ENCODE peak calls at places on chromosomes 16 and 17, in four cellular contexts. S is body of pancreas, V is HCT116, G is mucosa of descending colon. N is an unnamed sample.

GRCh38 chr17:64778367-64779290 is 116.5 kb upstream of the SMURF2 start:
- DNase-seq in S (peak), V (no peak), G (peak), N (no peak)

GRCh38 chr16:83704656-83705055 is 103.1 kb upstream of the HSBP1 start:
- DNase-seq in S (no peak), V (no peak), G (no peak), N (no peak)

GRCh38 chr16:72649254-72649944 is 398.5 kb downstream of the ZFHX3 start:
- DNase-seq in S (no peak), V (no peak), G (no peak), N (no peak)

GRCh38 chr16:79509221-79509631 is 91.3 kb downstream of the MAF start:
- DNase-seq in S (peak), V (no peak), G (peak), N (no peak)

GRCh38 chr17:72151565-72152391 is 31.0 kb downstream of the SOX9 start:
- DNase-seq in S (peak), V (peak), G (peak), N (no peak)

GRCh38 chr16:63422633-63423032 is 1386.4 kb upstream of the CDH8 start:
- DNase-seq in S (no peak), V (no peak), G (no peak), N (no peak)

GRCh38 chr16:53629607-53630312 is 73.9 kb downstream of the RPGRIP1L start:
- DNase-seq in S (peak), V (no peak), G (peak), N (no peak)

GRCh38 chr17:81631482-81631881 is 5.4 kb downstream of the NPLOC4 start:
- DNase-seq in S (no peak), V (no peak), G (no peak), N (no peak)

GRCh38 chr17:7207120-7208001 is 12.3 kb downstream of the DLG4 start:
- DNase-seq in S (no peak), V (no peak), G (no peak), N (no peak)

GRCh38 chr16:65521685-65522338 is 399.9 kb upstream of the CDH11 start:
- DNase-seq in S (no peak), V (no peak), G (no peak), N (no peak)

GRCh38 chr16:23452221-23452571 is 793 bp downstream of the COG7 start:
- DNase-seq in S (no peak), V (no peak), G (no peak), N (no peak)

GRCh38 chr17:3603119-3603869 is 5.9 kb downstream of the TRPV1 start:
- DNase-seq in S (no peak), V (no peak), G (no peak), N (no peak)

GRCh38 chr17:28053044-28053670 is 10.7 kb downstream of the NLK start:
- DNase-seq in S (no peak), V (no peak), G (no peak), N (no peak)

GRCh38 chr16:13913374-13914292 is 6.3 kb upstream of the ERCC4 start:
- DNase-seq in S (no peak), V (no peak), G (peak), N (no peak)

GRCh38 chr16:23781176-23781575 is 26.4 kb downstream of the CHP2 start:
- DNase-seq in S (no peak), V (no peak), G (no peak), N (no peak)

GRCh38 chr16:24748242-24748641 is 18.8 kb downstream of the TNRC6A start:
- DNase-seq in S (peak), V (no peak), G (no peak), N (no peak)

GRCh38 chr16:69396187-69397061 is 10.6 kb upstream of the TERF2 start:
- DNase-seq in S (peak), V (peak), G (peak), N (peak)

DNA sequence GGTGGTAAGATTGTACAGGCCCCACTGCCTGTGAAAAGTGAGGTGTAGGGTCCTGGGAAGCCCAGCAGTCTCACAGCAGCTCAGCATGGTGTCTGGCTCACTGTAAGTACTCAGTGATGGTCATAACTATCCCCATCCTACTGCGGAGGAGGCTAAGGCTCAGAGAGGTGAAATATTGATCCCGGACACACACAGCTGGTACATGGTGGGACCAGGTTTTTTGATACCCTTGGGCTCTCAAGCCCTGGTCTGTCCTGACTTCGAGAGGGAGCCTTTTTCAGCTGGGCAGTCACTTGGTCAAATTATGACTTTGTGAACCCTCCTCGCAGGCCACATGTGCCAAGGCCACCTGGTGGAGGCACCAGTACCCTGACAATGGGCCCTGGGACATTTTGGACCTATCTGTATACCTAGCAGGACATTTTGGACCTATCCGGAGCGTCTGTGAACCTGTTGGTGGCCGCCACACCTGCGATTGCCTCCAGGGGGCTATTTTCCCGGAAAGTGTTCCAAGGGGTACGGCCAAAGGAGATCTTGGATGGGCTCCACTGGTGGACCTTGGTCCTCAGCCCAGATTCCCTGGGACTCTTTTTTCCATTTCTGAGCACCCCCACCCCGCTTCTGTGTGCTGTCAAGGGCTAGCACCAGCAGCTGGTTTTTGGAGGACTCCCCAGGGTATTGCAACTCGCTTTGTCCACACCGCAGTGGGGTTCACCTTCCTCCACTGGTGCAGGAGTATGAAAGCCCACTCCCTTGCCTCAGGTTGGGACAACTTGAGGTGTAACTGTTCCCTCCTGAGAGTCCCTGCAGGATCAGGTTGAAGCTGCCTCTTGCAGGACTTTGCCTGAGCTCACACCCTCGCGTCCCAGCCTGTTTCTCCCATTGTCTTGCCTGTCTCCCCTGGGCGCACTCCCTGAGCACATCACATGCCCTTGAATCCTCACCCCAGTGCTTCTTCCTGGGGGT is 83.6 kb upstream of the NKD1 start:
- DNase-seq in S (no peak), V (no peak), G (no peak), N (no peak)
- TF ChIP-seq CTCF in S (no peak), V (peak), G (no peak), N (no peak)

DNA sequence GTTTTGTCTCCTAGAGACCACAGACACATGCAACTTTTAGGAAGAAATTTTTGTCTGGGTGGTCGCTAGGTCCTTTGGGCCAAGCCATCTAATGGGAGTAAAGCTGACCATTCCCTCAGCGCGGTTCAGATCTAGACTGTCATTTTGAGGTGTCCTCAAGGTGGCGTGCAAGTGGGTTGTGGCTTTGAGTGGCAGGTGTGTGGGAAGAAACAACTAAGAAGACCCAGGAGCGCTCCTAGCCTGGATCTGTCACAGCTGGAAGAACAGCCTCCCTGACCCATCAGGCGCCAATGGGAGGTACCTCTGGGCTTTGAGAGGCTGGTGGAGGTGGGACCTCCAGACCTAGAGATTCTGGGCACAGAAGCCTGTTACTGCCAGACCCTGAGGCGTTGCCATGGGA is 645.1 kb downstream of the KCNJ18 start:
- DNase-seq in S (no peak), V (no peak), G (no peak), N (no peak)
- TF ChIP-seq CTCF in S (no peak), V (no peak), G (no peak), N (no peak)

GRCh38 chr16:67028555-67029248 is at the start of gene CBFB:
- DNase-seq in S (peak), V (peak), G (peak), N (peak)
- TF ChIP-seq CTCF in S (no peak), V (peak), G (no peak), N (no peak)

GRCh38 chr16:61014869-61015268 is 1021.4 kb downstream of the CDH8 start:
- DNase-seq in S (no peak), V (no peak), G (no peak), N (no peak)
- TF ChIP-seq CTCF in S (no peak), V (no peak), G (no peak), N (no peak)

DNA sequence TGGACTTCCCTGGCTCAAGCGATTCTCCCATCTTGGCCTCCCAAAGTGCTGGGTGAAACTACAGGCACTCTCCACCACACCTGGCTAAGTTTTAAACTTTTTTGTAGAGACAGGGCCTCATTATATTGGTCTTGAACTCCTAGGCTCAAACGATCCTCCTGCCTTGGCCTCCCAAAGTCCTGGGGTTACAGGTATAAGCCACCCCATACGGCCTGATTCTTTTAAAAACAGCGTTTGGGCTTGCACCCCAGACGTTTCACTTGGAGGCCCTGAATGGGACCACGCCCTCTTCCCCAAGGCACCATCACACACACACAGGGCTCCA is 29.4 kb upstream of the GINS2 start:
- DNase-seq in S (no peak), V (no peak), G (no peak), N (no peak)
- TF ChIP-seq CTCF in S (no peak), V (no peak), G (peak), N (no peak)

DNA sequence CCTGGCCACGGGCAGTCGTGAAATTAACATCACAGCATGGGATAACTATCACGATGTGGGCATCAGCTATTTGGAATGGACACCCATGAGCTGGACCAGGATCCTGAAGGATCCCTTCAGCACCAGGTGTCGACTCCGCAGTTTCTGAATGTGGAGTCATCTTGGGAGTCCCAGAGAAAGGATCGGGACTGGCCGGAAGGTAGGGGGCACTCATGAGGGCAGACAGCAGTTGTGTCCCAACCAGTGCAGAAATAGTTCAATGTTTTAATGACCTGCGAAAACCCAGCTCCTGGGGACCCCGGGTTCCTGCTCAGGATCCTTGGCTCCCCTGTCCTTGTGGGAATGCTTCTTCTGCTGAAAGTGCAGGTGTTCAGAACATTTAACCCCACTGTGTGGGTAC is 154.9 kb downstream of the SALL1 start:
- DNase-seq in S (no peak), V (no peak), G (no peak), N (no peak)
- TF ChIP-seq CTCF in S (no peak), V (no peak), G (no peak), N (no peak)

GRCh38 chr16:87361916-87362619 is 21.5 kb downstream of the FBXO31 start:
- DNase-seq in S (no peak), V (no peak), G (no peak), N (no peak)

GRCh38 chr16:87358696-87359095 is 24.9 kb downstream of the FBXO31 start:
- DNase-seq in S (peak), V (no peak), G (no peak), N (no peak)

GRCh38 chr16:87359121-87359520 is 24.5 kb downstream of the FBXO31 start:
- DNase-seq in S (no peak), V (no peak), G (no peak), N (no peak)

GRCh38 chr16:87358250-87358649 is 25.3 kb downstream of the FBXO31 start:
- DNase-seq in S (no peak), V (no peak), G (no peak), N (no peak)

GRCh38 chr16:87360862-87361610 is 22.5 kb downstream of the FBXO31 start:
- DNase-seq in S (no peak), V (no peak), G (no peak), N (no peak)
- TF ChIP-seq CTCF in S (no peak), V (no peak), G (no peak), N (no peak)

DNA sequence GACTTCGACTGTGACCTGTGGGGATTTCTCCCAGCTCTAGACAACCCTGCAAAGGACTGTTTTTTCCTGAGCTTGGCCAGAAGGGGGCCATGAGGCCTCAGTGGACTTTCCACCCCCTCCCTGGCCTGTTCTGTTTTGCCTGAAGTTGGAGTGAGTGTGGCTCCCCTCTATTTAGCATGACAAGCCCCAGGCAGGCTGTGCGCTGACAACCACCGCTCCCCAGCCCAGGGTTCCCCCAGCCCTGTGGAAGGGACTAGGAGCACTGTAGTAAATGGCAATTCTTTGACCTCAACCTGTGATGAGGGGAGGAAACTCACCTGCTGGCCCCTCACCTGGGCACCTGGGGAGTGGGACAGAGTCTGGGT is 19.3 kb downstream of the NGFR start:
- DNase-seq in S (peak), V (no peak), G (no peak), N (no peak)
- TF ChIP-seq CTCF in S (no peak), V (peak), G (no peak), N (no peak)

GRCh38 chr16:8944113-8944765 is 19.5 kb downstream of the USP7 start:
- DNase-seq in S (no peak), V (no peak), G (no peak), N (no peak)
- TF ChIP-seq CTCF in S (no peak), V (no peak), G (no peak), N (no peak)

GRCh38 chr17:51764387-51764971 is 394.0 kb downstream of the CA10 start:
- DNase-seq in S (peak), V (peak), G (peak), N (no peak)
- TF ChIP-seq CTCF in S (peak), V (peak), G (peak), N (no peak)